ENCODE peak calls at places on chromosomes 5 and 9, in five cellular contexts. One of them, this sample, is unnamed.

GRCh38 chr9:38393128-38393809 is 767 bp downstream of the ALDH1B1 start:
- DNase-seq in RWPE1: peak; percentile 35
- DNase-seq in colonic mucosa: no peak
- DNase-seq in GM23248: peak; percentile 34
- DNase-seq in NCI-H774: no peak
- DNase-seq in this sample: no peak

GRCh38 chr9:95507456-95508241 is 9.1 kb downstream of the PTCH1 start:
- DNase-seq in RWPE1: peak; percentile 74
- DNase-seq in colonic mucosa: peak; percentile 72
- DNase-seq in GM23248: peak; percentile 75
- DNase-seq in NCI-H774: no peak
- DNase-seq in this sample: no peak

GRCh38 chr5:42894057-42894456 is 82.4 kb upstream of the SELENOP start:
- DNase-seq in RWPE1: no peak
- DNase-seq in colonic mucosa: no peak
- DNase-seq in GM23248: no peak
- DNase-seq in NCI-H774: peak; percentile 64
- DNase-seq in this sample: peak; percentile 15

GRCh38 chr9:81671880-81672280 is 17.5 kb downstream of the TLE1 start:
- DNase-seq in RWPE1: no peak
- DNase-seq in colonic mucosa: peak; percentile 69
- DNase-seq in GM23248: no peak
- DNase-seq in NCI-H774: no peak
- DNase-seq in this sample: no peak

GRCh38 chr9:81665514-81665838 is 23.9 kb downstream of the TLE1 start:
- DNase-seq in RWPE1: no peak
- DNase-seq in colonic mucosa: no peak
- DNase-seq in GM23248: no peak
- DNase-seq in NCI-H774: no peak
- DNase-seq in this sample: no peak

GRCh38 chr5:137035480-137035878 is 463.6 kb downstream of the SPOCK1 start:
- DNase-seq in RWPE1: no peak
- DNase-seq in colonic mucosa: no peak
- DNase-seq in GM23248: peak; percentile 46
- DNase-seq in NCI-H774: no peak
- DNase-seq in this sample: no peak

GRCh38 chr9:33109850-33110595 is 33.5 kb upstream of the SMU1 start:
- DNase-seq in RWPE1: no peak
- DNase-seq in colonic mucosa: no peak
- DNase-seq in GM23248: no peak
- DNase-seq in NCI-H774: no peak
- DNase-seq in this sample: no peak

GRCh38 chr5:4941957-4942830 is 197.9 kb upstream of the ADAMTS16 start:
- DNase-seq in RWPE1: peak; percentile 28
- DNase-seq in colonic mucosa: no peak
- DNase-seq in GM23248: peak; percentile 6
- DNase-seq in NCI-H774: no peak
- DNase-seq in this sample: no peak

GRCh38 chr5:133612021-133612860 is at the start of gene FSTL4:
- DNase-seq in RWPE1: peak; percentile 55
- DNase-seq in colonic mucosa: peak; percentile 33
- DNase-seq in GM23248: no peak
- DNase-seq in NCI-H774: peak; percentile 73
- DNase-seq in this sample: peak; percentile 68

GRCh38 chr5:169803077-169803981 is 166.3 kb downstream of the DOCK2 start:
- DNase-seq in RWPE1: no peak
- DNase-seq in colonic mucosa: no peak
- DNase-seq in GM23248: peak; percentile 98
- DNase-seq in NCI-H774: no peak
- DNase-seq in this sample: no peak

GRCh38 chr9:133250741-133251170 is 24.2 kb downstream of the ABO start:
- DNase-seq in RWPE1: no peak
- DNase-seq in colonic mucosa: peak; percentile 66
- DNase-seq in GM23248: no peak
- DNase-seq in NCI-H774: no peak
- DNase-seq in this sample: no peak

GRCh38 chr9:136059321-136059791 is 35.7 kb downstream of the NACC2 start:
- DNase-seq in RWPE1: no peak
- DNase-seq in colonic mucosa: no peak
- DNase-seq in GM23248: no peak
- DNase-seq in NCI-H774: no peak
- DNase-seq in this sample: no peak

GRCh38 chr9:137604345-137605145 is 941 bp upstream of the ARRDC1 start:
- DNase-seq in RWPE1: no peak
- DNase-seq in colonic mucosa: no peak
- DNase-seq in GM23248: peak; percentile 45
- DNase-seq in NCI-H774: no peak
- DNase-seq in this sample: no peak

GRCh38 chr5:133227897-133228296 is 176.1 kb downstream of the HSPA4 start:
- DNase-seq in RWPE1: no peak
- DNase-seq in colonic mucosa: no peak
- DNase-seq in GM23248: no peak
- DNase-seq in NCI-H774: no peak
- DNase-seq in this sample: no peak

GRCh38 chr5:135398160-135398854 is 724 bp downstream of the MACROH2A1 start:
- DNase-seq in RWPE1: peak; percentile 48
- DNase-seq in colonic mucosa: peak; percentile 85
- DNase-seq in GM23248: peak; percentile 74
- DNase-seq in NCI-H774: peak; percentile 15
- DNase-seq in this sample: no peak

GRCh38 chr5:40221796-40222195 is 457.9 kb upstream of the PTGER4 start:
- DNase-seq in RWPE1: peak; percentile 62
- DNase-seq in colonic mucosa: no peak
- DNase-seq in GM23248: peak; percentile 91
- DNase-seq in NCI-H774: no peak
- DNase-seq in this sample: no peak

GRCh38 chr5:142277796-142278195 is 47.0 kb downstream of the SPRY4 start:
- DNase-seq in RWPE1: no peak
- DNase-seq in colonic mucosa: no peak
- DNase-seq in GM23248: no peak
- DNase-seq in NCI-H774: no peak
- DNase-seq in this sample: no peak

GRCh38 chr9:68844623-68845612 is 139.9 kb downstream of the PIP5K1B start:
- DNase-seq in RWPE1: no peak
- DNase-seq in colonic mucosa: peak; percentile 37
- DNase-seq in GM23248: peak; percentile 36
- DNase-seq in NCI-H774: no peak
- DNase-seq in this sample: peak; percentile 33

GRCh38 chr9:18012170-18012569 is 433.3 kb downstream of the SH3GL2 start:
- DNase-seq in RWPE1: no peak
- DNase-seq in colonic mucosa: no peak
- DNase-seq in GM23248: no peak
- DNase-seq in NCI-H774: no peak
- DNase-seq in this sample: no peak

GRCh38 chr9:112532427-112532826 is 45.8 kb downstream of the KIAA1958 start:
- DNase-seq in RWPE1: no peak
- DNase-seq in colonic mucosa: peak; percentile 23
- DNase-seq in GM23248: peak; percentile 87
- DNase-seq in NCI-H774: no peak
- DNase-seq in this sample: no peak

GRCh38 chr9:108813951-108814601 is 41.7 kb downstream of the ACTL7B start:
- DNase-seq in RWPE1: peak; percentile 98
- DNase-seq in colonic mucosa: no peak
- DNase-seq in GM23248: peak; percentile 77
- DNase-seq in NCI-H774: peak; percentile 49
- DNase-seq in this sample: no peak

GRCh38 chr9:89042984-89043383 is 51.7 kb downstream of the S1PR3 start:
- DNase-seq in RWPE1: no peak
- DNase-seq in colonic mucosa: no peak
- DNase-seq in GM23248: no peak
- DNase-seq in NCI-H774: no peak
- DNase-seq in this sample: no peak

GRCh38 chr9:122076117-122076516 is 17.0 kb downstream of the TTLL11 start:
- DNase-seq in RWPE1: no peak
- DNase-seq in colonic mucosa: no peak
- DNase-seq in GM23248: no peak
- DNase-seq in NCI-H774: no peak
- DNase-seq in this sample: no peak

GRCh38 chr9:127777368-127777960 is 1.0 kb downstream of the SH2D3C start:
- DNase-seq in RWPE1: no peak
- DNase-seq in colonic mucosa: no peak
- DNase-seq in GM23248: no peak
- DNase-seq in NCI-H774: no peak
- DNase-seq in this sample: no peak

GRCh38 chr5:139690385-139691274 is 42.5 kb downstream of the CXXC5 start:
- DNase-seq in RWPE1: no peak
- DNase-seq in colonic mucosa: peak; percentile 41
- DNase-seq in GM23248: peak; percentile 87
- DNase-seq in NCI-H774: no peak
- DNase-seq in this sample: no peak

GRCh38 chr5:153445875-153446567 is 44.4 kb upstream of the GRIA1 start:
- DNase-seq in RWPE1: no peak
- DNase-seq in colonic mucosa: no peak
- DNase-seq in GM23248: peak; percentile 10
- DNase-seq in NCI-H774: peak; percentile 34
- DNase-seq in this sample: no peak

GRCh38 chr9:88658311-88658822 is 123.4 kb downstream of the NXNL2 start:
- DNase-seq in RWPE1: peak; percentile 28
- DNase-seq in colonic mucosa: peak; percentile 29
- DNase-seq in GM23248: peak; percentile 45
- DNase-seq in NCI-H774: no peak
- DNase-seq in this sample: no peak

GRCh38 chr5:94740328-94740727 is 121.9 kb downstream of the SLF1 start:
- DNase-seq in RWPE1: no peak
- DNase-seq in colonic mucosa: no peak
- DNase-seq in GM23248: no peak
- DNase-seq in NCI-H774: no peak
- DNase-seq in this sample: no peak

GRCh38 chr9:110047955-110048472 is 159.9 kb downstream of the C9orf152 start:
- DNase-seq in RWPE1: no peak
- DNase-seq in colonic mucosa: no peak
- DNase-seq in GM23248: no peak
- DNase-seq in NCI-H774: no peak
- DNase-seq in this sample: no peak

GRCh38 chr9:137456864-137457405 is 2.2 kb downstream of the NSMF start:
- DNase-seq in RWPE1: no peak
- DNase-seq in colonic mucosa: no peak
- DNase-seq in GM23248: no peak
- DNase-seq in NCI-H774: no peak
- DNase-seq in this sample: no peak

GRCh38 chr5:153998768-153999167 is 39.9 kb downstream of the FAM114A2 start:
- DNase-seq in RWPE1: no peak
- DNase-seq in colonic mucosa: no peak
- DNase-seq in GM23248: no peak
- DNase-seq in NCI-H774: no peak
- DNase-seq in this sample: no peak

GRCh38 chr5:1805326-1805725 is 4.1 kb downstream of the NDUFS6 start:
- DNase-seq in RWPE1: no peak
- DNase-seq in colonic mucosa: no peak
- DNase-seq in GM23248: no peak
- DNase-seq in NCI-H774: no peak
- DNase-seq in this sample: no peak

This sample was measured in NCI-H1930.